ENCODE peak calls at places on chromosomes 7 and 10, in seven cellular contexts. G is K562, X is HCT116, I is GM12878, B is HepG2, U is SK-N-SH, Q is H1. E is an unnamed sample.
A peak's percentile ranks its signal among the peaks of the same experiment; 100 is the strongest.

GRCh38 chr10:62814901-62815372 is 1.2 kb downstream of the EGR2 start:
- DNase-seq in G (no peak), I (no peak), X (no peak), Q (peak; percentile 67), U (peak; percentile 51), B (no peak), E (no peak)

GRCh38 chr10:122225324-122225723 is 45.8 kb upstream of the BTBD16 start:
- DNase-seq in B (no peak), I (no peak), G (no peak), Q (no peak), X (no peak), U (no peak), E (no peak)

GRCh38 chr7:73715648-73716317 is 3.7 kb downstream of the STX1A start:
- DNase-seq in I (no peak), G (peak; percentile 95), U (no peak), X (peak; percentile 93), Q (no peak), B (peak; percentile 90), E (no peak)

GRCh38 chr7:97439637-97440214 is 292.2 kb upstream of the TAC1 start:
- DNase-seq in X (no peak), Q (no peak), G (no peak), U (no peak), I (no peak), B (no peak), E (no peak)

GRCh38 chr10:7787150-7787856 is 490 bp downstream of the KIN start:
- DNase-seq in I (no peak), U (no peak), G (peak; percentile 25), Q (no peak), B (no peak), X (no peak), E (peak; percentile 39)

GRCh38 chr10:97117372-97117771 is 68.4 kb downstream of the SLIT1 start:
- DNase-seq in Q (no peak), G (no peak), B (no peak), I (no peak), X (peak; percentile 16), U (no peak), E (no peak)

GRCh38 chr10:98344589-98345038 is 70.4 kb downstream of the PYROXD2 start:
- DNase-seq in X (no peak), Q (no peak), B (no peak), G (no peak), I (no peak), U (no peak), E (no peak)

GRCh38 chr7:21616796-21617436 is 74.1 kb downstream of the DNAH11 start:
- DNase-seq in X (peak; percentile 56), Q (no peak), G (no peak), U (no peak), B (no peak), I (no peak), E (no peak)

GRCh38 chr10:45673074-45673628 is 579 bp upstream of the ZFAND4 start:
- DNase-seq in B (peak; percentile 37), U (no peak), X (no peak), G (no peak), Q (no peak), I (no peak), E (peak; percentile 5)

GRCh38 chr7:47100815-47101435 is 481.0 kb downstream of the TNS3 start:
- DNase-seq in Q (peak; percentile 81), G (peak; percentile 44), B (peak; percentile 57), I (no peak), U (peak; percentile 44), X (peak; percentile 61), E (no peak)

DNA sequence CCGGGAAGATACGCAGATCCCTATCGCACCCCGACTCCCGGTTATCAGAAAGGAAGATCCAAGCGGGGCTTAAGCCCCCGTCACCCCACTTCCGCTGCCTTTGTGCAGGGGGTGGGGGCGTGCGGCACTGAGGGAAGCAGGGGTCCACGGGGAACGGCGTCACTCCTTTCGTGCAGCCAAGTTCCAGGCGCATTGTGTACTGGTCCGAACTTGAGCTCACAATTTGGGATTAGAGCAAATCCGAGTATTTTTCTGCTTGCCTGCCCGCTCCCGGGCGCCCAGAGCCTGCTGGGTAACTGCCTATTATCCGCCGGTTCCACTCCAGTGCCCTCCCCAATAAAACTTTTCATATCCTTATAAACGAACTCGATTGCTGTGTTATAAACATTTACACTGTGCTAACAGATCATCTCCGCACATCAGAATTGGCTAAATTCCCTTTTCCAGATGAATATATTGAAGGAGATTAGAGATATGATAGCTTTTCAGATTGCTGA is 64.9 kb downstream of the UNCX start:
- DNase-seq in G (no peak), B (no peak), I (no peak), X (no peak), U (peak; percentile 46), Q (no peak), E (no peak)
- TF ChIP-seq JUND in G (no peak), B (no peak), I (no peak), X (no peak), U (no peak), Q (no peak), E (no peak)

DNA sequence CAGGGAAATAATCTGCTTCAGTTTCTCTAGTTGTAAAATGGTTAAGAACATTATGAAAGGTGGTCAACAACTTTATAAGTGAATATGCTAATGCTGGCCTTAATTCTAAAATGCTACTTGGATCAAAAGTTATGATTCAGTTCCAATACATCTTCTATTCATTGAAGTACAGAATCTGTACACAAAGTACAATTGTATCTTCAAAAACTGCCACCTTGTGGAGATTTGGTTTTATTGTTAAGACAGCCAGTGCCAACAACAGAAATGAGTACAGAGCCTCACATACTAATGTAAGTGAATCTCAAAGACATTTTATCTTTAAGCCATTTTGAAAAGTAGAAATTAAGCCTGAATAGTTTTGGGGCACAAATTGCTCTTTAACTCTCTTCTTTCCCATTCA is 194.0 kb downstream of the CFTR start:
- DNase-seq in Q (no peak), U (peak; percentile 5), I (no peak), B (peak; percentile 7), X (peak; percentile 24), G (no peak), E (no peak)
- TF ChIP-seq JUND in Q (no peak), U (no peak), I (no peak), B (no peak), X (no peak), G (no peak), E (no peak)

GRCh38 chr10:120015064-120015463 is 122.5 kb downstream of the SEC23IP start:
- DNase-seq in B (no peak), U (no peak), I (no peak), X (no peak), G (no peak), Q (no peak), E (no peak)

GRCh38 chr10:120011359-120012132 is 119.0 kb downstream of the SEC23IP start:
- DNase-seq in I (no peak), G (no peak), B (no peak), X (no peak), Q (peak; percentile 81), U (peak; percentile 18), E (peak; percentile 10)

GRCh38 chr10:120014031-120014430 is 121.5 kb downstream of the SEC23IP start:
- DNase-seq in Q (no peak), I (no peak), X (no peak), B (no peak), U (no peak), G (no peak), E (no peak)

GRCh38 chr10:120012133-120012405 is 119.5 kb downstream of the SEC23IP start:
- DNase-seq in U (peak; percentile 51), I (no peak), B (no peak), G (no peak), Q (no peak), X (no peak), E (no peak)

GRCh38 chr10:120012566-120012965 is 120.0 kb downstream of the SEC23IP start:
- DNase-seq in G (no peak), U (no peak), X (no peak), Q (no peak), I (no peak), B (no peak), E (peak; percentile 62)
- TF ChIP-seq JUND in G (no peak), U (no peak), X (no peak), Q (no peak), I (no peak), B (no peak), E (no peak)

DNA sequence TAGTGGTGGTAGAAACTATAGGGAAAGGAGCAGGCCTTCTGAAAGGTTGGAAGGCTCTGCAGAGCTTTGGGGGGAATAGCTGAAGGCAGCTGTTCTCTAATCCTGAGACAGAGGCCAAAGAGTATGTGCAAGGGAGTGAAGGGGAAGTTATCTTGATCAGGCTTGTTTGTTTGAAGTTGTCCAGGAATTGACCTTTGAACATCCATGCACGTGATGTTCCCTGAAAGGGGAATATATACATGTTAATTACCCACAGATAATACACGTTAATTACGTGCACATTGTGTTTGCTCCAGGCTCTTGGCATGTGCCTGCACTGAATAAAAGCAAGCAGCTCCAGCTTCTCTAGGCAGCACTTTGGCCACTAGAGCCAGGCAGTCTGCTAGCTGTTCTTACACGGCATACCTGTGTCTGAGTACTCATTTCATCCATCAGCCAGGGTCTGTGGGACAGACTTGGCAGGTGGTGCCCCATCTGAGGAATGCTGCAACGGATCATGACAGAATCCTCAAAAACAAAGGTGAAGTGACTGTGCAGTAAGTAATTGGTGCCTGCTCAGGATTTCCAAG is 18.0 kb upstream of the STARD3NL start:
- DNase-seq in I (no peak), U (no peak), X (no peak), B (peak; percentile 53), G (no peak), Q (no peak), E (no peak)
- TF ChIP-seq JUND in I (no peak), U (no peak), X (no peak), B (no peak), G (no peak), Q (no peak), E (no peak)

GRCh38 chr7:128203047-128203491 is 38.0 kb upstream of the LEP start:
- DNase-seq in X (no peak), U (peak; percentile 27), Q (peak; percentile 33), B (no peak), G (no peak), I (no peak), E (no peak)
- TF ChIP-seq JUND in X (no peak), U (no peak), Q (no peak), B (no peak), G (no peak), I (no peak), E (no peak)

GRCh38 chr7:27560706-27561235 is 101.9 kb downstream of the HIBADH start:
- DNase-seq in B (no peak), G (no peak), U (no peak), I (no peak), X (no peak), Q (no peak), E (no peak)
- TF ChIP-seq JUND in B (no peak), G (no peak), U (no peak), I (no peak), X (no peak), Q (no peak), E (no peak)